ENCODE peak calls at places on chromosomes 12 and 14, in four cellular contexts. L is RKO, N is fibroblast of pulmonary artery, H is GM23338. K is an unnamed sample.

GRCh38 chr14:68651075-68651474 is 141.8 kb downstream of the ZFP36L1 start:
- DNase-seq in L (no peak), N (no peak), H (no peak), K (no peak)

GRCh38 chr14:89702151-89702936 is 252.2 kb downstream of the EFCAB11 start:
- DNase-seq in L (no peak), N (peak; percentile 35), H (no peak), K (no peak)

GRCh38 chr14:34113051-34113511 is 162.2 kb upstream of the EGLN3 start:
- DNase-seq in L (no peak), N (peak; percentile 25), H (no peak), K (peak; percentile 18)

GRCh38 chr14:104561661-104562495 is 17.7 kb upstream of the C14orf180 start:
- DNase-seq in L (no peak), N (no peak), H (no peak), K (no peak)

GRCh38 chr12:46549527-46550265 is 177.1 kb upstream of the SLC38A2 start:
- DNase-seq in L (peak; percentile 88), N (peak; percentile 92), H (no peak), K (peak; percentile 35)

GRCh38 chr12:6425588-6426531 is 18.9 kb upstream of the CD27 start:
- DNase-seq in L (no peak), N (no peak), H (no peak), K (no peak)

GRCh38 chr12:92302041-92302829 is 156.6 kb upstream of the BTG1 start:
- DNase-seq in L (no peak), N (no peak), H (no peak), K (no peak)

GRCh38 chr12:107200394-107200793 is 107.0 kb upstream of the CRY1 start:
- DNase-seq in L (peak; percentile 57), N (peak; percentile 40), H (no peak), K (no peak)

GRCh38 chr12:47551426-47551851 is 154.4 kb downstream of the RPAP3 start:
- DNase-seq in L (peak; percentile 7), N (peak; percentile 43), H (no peak), K (no peak)

GRCh38 chr12:124917135-124917840 is 2.8 kb upstream of the UBC start:
- DNase-seq in L (peak; percentile 99), N (peak; percentile 100), H (peak; percentile 99), K (peak; percentile 98)

GRCh38 chr12:123106640-123107359 is 44.1 kb downstream of the PITPNM2 start:
- DNase-seq in L (no peak), N (no peak), H (no peak), K (no peak)

GRCh38 chr12:78556651-78557050 is 307.9 kb upstream of the SYT1 start:
- DNase-seq in L (no peak), N (no peak), H (no peak), K (no peak)

GRCh38 chr12:98425859-98426258 is 89.5 kb upstream of the TMPO start:
- DNase-seq in L (no peak), N (no peak), H (no peak), K (no peak)

GRCh38 chr14:102693006-102693755 is 84.1 kb upstream of the TRAF3 start:
- DNase-seq in L (no peak), N (no peak), H (peak; percentile 38), K (no peak)

GRCh38 chr14:68807148-68807600 is 14.3 kb upstream of the ZFP36L1 start:
- DNase-seq in L (no peak), N (peak; percentile 92), H (no peak), K (peak; percentile 46)

GRCh38 chr12:13000616-13000934 is 510 bp upstream of the HEBP1 start:
- DNase-seq in L (peak; percentile 55), N (no peak), H (peak; percentile 64), K (peak; percentile 68)

GRCh38 chr12:28527631-28528249 is 337.5 kb downstream of the CCDC91 start:
- DNase-seq in L (no peak), N (no peak), H (no peak), K (no peak)

GRCh38 chr12:1457901-1458300 is 136.5 kb downstream of the FBXL14 start:
- DNase-seq in L (peak; percentile 9), N (peak; percentile 54), H (no peak), K (no peak)

GRCh38 chr12:45439039-45439438 is 223.1 kb downstream of the ANO6 start:
- DNase-seq in L (peak; percentile 41), N (no peak), H (no peak), K (no peak)

GRCh38 chr14:73787760-73788508 is 63.7 kb upstream of the PTGR2 start:
- DNase-seq in L (peak; percentile 48), N (peak; percentile 64), H (no peak), K (peak; percentile 38)

GRCh38 chr14:90574640-90575131 is 177.9 kb downstream of the CALM1 start:
- DNase-seq in L (no peak), N (no peak), H (no peak), K (no peak)

GRCh38 chr12:123907726-123908476 is 64.7 kb downstream of the CCDC92 start:
- DNase-seq in L (no peak), N (peak; percentile 46), H (no peak), K (no peak)

GRCh38 chr12:65168606-65169310 is 625 bp upstream of the LEMD3 start:
- DNase-seq in L (no peak), N (no peak), H (no peak), K (no peak)

GRCh38 chr12:132657004-132657727 is 30.0 kb downstream of the POLE start:
- DNase-seq in L (no peak), N (no peak), H (no peak), K (no peak)

GRCh38 chr12:38921025-38921677 is 15.8 kb upstream of the CPNE8 start:
- DNase-seq in L (peak; percentile 86), N (peak; percentile 72), H (peak; percentile 77), K (peak; percentile 84)

GRCh38 chr12:13193403-13194100 is 3.0 kb upstream of the EMP1 start:
- DNase-seq in L (no peak), N (no peak), H (no peak), K (no peak)